ENCODE peak calls at places on chromosomes 16 and 17, in nine cellular contexts. U is gastrocnemius medialis; S is CD8-positive, alpha-beta memory T cell; D is body of pancreas; X is upper lobe of right lung; E is A673; N is neuronal stem cell; T is left lung; B is colonic mucosa. P is an unnamed sample.

GRCh38 chr17:4482338-4483011 is 16.2 kb upstream of the SPNS2 start:
- DNase-seq in N (no peak), E (no peak), S (no peak), X (no peak), T (no peak), U (no peak), D (no peak), B (peak; percentile 60), P (no peak)

GRCh38 chr17:62859146-62859545 is 51.0 kb upstream of the MARCHF10 start:
- DNase-seq in D (no peak), E (no peak), B (no peak), X (no peak), S (no peak), U (no peak), N (no peak), T (no peak), P (no peak)

GRCh38 chr16:79372504-79373184 is 227.9 kb downstream of the MAF start:
- DNase-seq in D (no peak), E (no peak), T (no peak), U (no peak), X (no peak), N (no peak), B (no peak), S (no peak), P (no peak)

GRCh38 chr17:32007463-32008298 is 498 bp downstream of the LRRC37B start:
- DNase-seq in U (peak; percentile 19), D (peak; percentile 29), E (peak; percentile 44), X (peak; percentile 60), S (peak; percentile 65), B (peak; percentile 69), N (peak; percentile 39), T (no peak), P (no peak)

GRCh38 chr16:21194771-21195301 is 16.5 kb downstream of the ZP2 start:
- DNase-seq in U (no peak), X (no peak), D (no peak), S (no peak), T (no peak), N (no peak), E (no peak), B (no peak), P (no peak)

GRCh38 chr16:22235839-22236745 is 30.0 kb downstream of the EEF2K start:
- DNase-seq in T (no peak), X (no peak), N (no peak), D (no peak), S (no peak), U (peak; percentile 35), E (no peak), B (peak; percentile 50), P (no peak)

GRCh38 chr17:74737299-74738050 is 419 bp downstream of the RAB37 start:
- DNase-seq in U (no peak), N (no peak), T (no peak), B (no peak), D (no peak), S (peak; percentile 68), X (no peak), E (peak; percentile 61), P (peak; percentile 66)

GRCh38 chr17:2237960-2238359 is 65.6 kb downstream of the SMG6 start:
- DNase-seq in E (no peak), N (no peak), T (no peak), B (no peak), D (no peak), X (no peak), S (no peak), U (no peak), P (no peak)

GRCh38 chr17:29176500-29177351 is 3.5 kb downstream of the MYO18A start:
- DNase-seq in B (peak; percentile 84), X (peak; percentile 87), U (peak; percentile 73), N (peak; percentile 41), D (peak; percentile 91), T (peak; percentile 88), S (peak; percentile 70), E (peak; percentile 49), P (peak; percentile 45)

GRCh38 chr16:84270531-84270930 is 24.1 kb upstream of the WFDC1 start:
- DNase-seq in S (no peak), D (no peak), B (no peak), X (no peak), N (no peak), T (no peak), E (no peak), U (no peak), P (no peak)

GRCh38 chr17:72187544-72187943 is 66.7 kb downstream of the SOX9 start:
- DNase-seq in U (no peak), N (peak; percentile 24), T (no peak), B (peak; percentile 60), E (no peak), X (no peak), S (no peak), D (peak; percentile 29), P (peak; percentile 80)

GRCh38 chr17:73663614-73664013 is 19.4 kb upstream of the SDK2 start:
- DNase-seq in S (no peak), T (no peak), X (no peak), U (no peak), N (no peak), D (no peak), B (no peak), E (no peak), P (no peak)

GRCh38 chr17:19652595-19652994 is 4.0 kb downstream of the ALDH3A2 start:
- DNase-seq in D (no peak), U (no peak), N (no peak), E (no peak), B (no peak), X (no peak), S (no peak), T (no peak), P (no peak)

GRCh38 chr16:1548727-1549126 is 15.3 kb downstream of the TMEM204 start:
- DNase-seq in U (no peak), S (no peak), E (no peak), B (no peak), N (no peak), T (no peak), X (no peak), D (no peak), P (no peak)

GRCh38 chr16:1552129-1552528 is 18.7 kb downstream of the TMEM204 start:
- DNase-seq in N (no peak), T (no peak), X (no peak), U (no peak), B (no peak), D (no peak), E (no peak), S (no peak), P (no peak)

GRCh38 chr16:1550696-1551095 is 17.2 kb downstream of the TMEM204 start:
- DNase-seq in E (no peak), U (no peak), S (no peak), T (no peak), X (no peak), N (no peak), B (no peak), D (no peak), P (no peak)

GRCh38 chr16:1550061-1550460 is 16.6 kb downstream of the TMEM204 start:
- DNase-seq in X (no peak), U (peak; percentile 56), D (no peak), N (no peak), B (no peak), E (no peak), T (no peak), S (no peak), P (no peak)

DNA sequence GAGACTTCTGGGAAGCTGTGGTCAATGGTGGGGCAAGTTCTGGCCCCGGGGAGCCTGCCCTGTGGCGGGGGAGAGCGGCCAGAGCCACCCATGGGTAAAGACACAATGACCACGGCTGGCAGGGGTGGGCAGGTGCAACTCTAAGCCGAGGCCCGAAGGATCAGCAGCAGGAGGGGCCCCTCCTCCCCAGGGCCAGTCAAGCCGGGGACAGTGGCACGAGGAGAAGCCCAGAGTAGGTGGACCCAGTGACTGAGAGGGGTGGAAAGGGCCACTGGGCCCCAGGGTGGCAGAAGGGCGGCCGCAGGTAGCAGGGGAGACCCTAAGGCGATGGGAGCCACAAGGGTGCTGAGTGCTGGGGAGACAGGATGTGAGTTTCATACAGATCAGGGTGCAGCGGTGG is 17.7 kb downstream of the TMEM204 start:
- DNase-seq in X (no peak), E (no peak), U (no peak), N (no peak), T (no peak), D (no peak), S (no peak), B (no peak), P (no peak)
- H3K27ac ChIP-seq in X (no peak overlapping the region), E (no peak overlapping the region), U (peak overlapping the region; percentile 67), N (no peak overlapping the region), T (peak overlapping the region; percentile 2), D (no peak overlapping the region), S (no peak overlapping the region), B (no peak overlapping the region), P (peak overlapping the region; percentile 32)

GRCh38 chr16:5977329-5977728 is 879.7 kb upstream of the EEF2KMT start:
- DNase-seq in U (no peak), S (no peak), N (no peak), D (no peak), X (no peak), E (no peak), T (no peak), B (no peak), P (no peak)
- H3K4me3 ChIP-seq in U (no peak overlapping the region), S (no peak overlapping the region), N (no peak overlapping the region), D (no peak overlapping the region), X (no peak overlapping the region), E (no peak overlapping the region), T (no peak overlapping the region), B (no peak overlapping the region), P (no peak overlapping the region)

GRCh38 chr17:48587276-48588073 is 2.6 kb downstream of the HOXB3 start:
- DNase-seq in U (no peak), T (no peak), B (no peak), D (no peak), E (peak; percentile 64), N (no peak), X (peak; percentile 25), S (no peak), P (no peak)
- H3K4me1 ChIP-seq in U (peaks cover 9% of the 10 kb centered on the region), T (peaks cover 54% of the 10 kb centered on the region), B (peaks cover 9% of the 10 kb centered on the region), D (peaks cover 15% of the 10 kb centered on the region), E (peaks cover 55% of the 10 kb centered on the region), N (no peaks in the 10 kb centered on the region), X (peaks cover 32% of the 10 kb centered on the region), S (peaks cover 18% of the 10 kb centered on the region), P (peaks cover 9% of the 10 kb centered on the region)

GRCh38 chr17:65785109-65785508 is 223.7 kb upstream of the AXIN2 start:
- DNase-seq in B (no peak), E (peak; percentile 59), U (no peak), D (no peak), N (no peak), S (no peak), X (no peak), T (no peak), P (no peak)

GRCh38 chr17:65786479-65786878 is 225.0 kb upstream of the AXIN2 start:
- DNase-seq in S (no peak), B (no peak), T (no peak), U (no peak), X (no peak), N (no peak), E (no peak), D (no peak), P (no peak)

GRCh38 chr17:65787503-65787902 is 226.1 kb upstream of the AXIN2 start:
- DNase-seq in B (no peak), N (no peak), D (no peak), X (no peak), S (no peak), E (no peak), T (no peak), U (no peak), P (no peak)

GRCh38 chr17:65783845-65784334 is 222.4 kb upstream of the AXIN2 start:
- DNase-seq in S (no peak), N (no peak), B (peak; percentile 68), D (no peak), U (no peak), E (peak; percentile 7), X (no peak), T (no peak), P (no peak)
- H3K27ac ChIP-seq in S (no peak overlapping the region), N (no peak overlapping the region), B (peak overlapping the region; percentile 45), D (no peak overlapping the region), U (no peak overlapping the region), E (peak overlapping the region; percentile 25), X (no peak overlapping the region), T (peak overlapping the region; percentile 24), P (no peak overlapping the region)

P was measured in psoas muscle.